ENCODE peak calls at places on chromosome 18, in seven cellular contexts. L, O, V, R, C, W and S are unnamed samples.

GRCh38 chr18:71784777-71785176 is 759.4 kb downstream of the CBLN2 start:
- DNase-seq in L (no peak), O (no peak), V (no peak), R (peak), C (no peak), W (peak), S (peak)

GRCh38 chr18:70289351-70290330 is 796 bp downstream of the SOCS6 start:
- DNase-seq in L (no peak), O (peak), V (no peak), R (no peak), C (peak), W (peak), S (no peak)

GRCh38 chr18:30915336-30915988 is 127.1 kb downstream of the DSC3 start:
- DNase-seq in L (no peak), O (no peak), V (no peak), R (no peak), C (no peak), W (no peak), S (no peak)

GRCh38 chr18:63177822-63178525 is 141.6 kb downstream of the BCL2 start:
- DNase-seq in L (no peak), O (no peak), V (no peak), R (no peak), C (no peak), W (no peak), S (no peak)

GRCh38 chr18:524496-524895 is 24.0 kb upstream of the COLEC12 start:
- DNase-seq in L (no peak), O (peak), V (no peak), R (no peak), C (peak), W (no peak), S (no peak)

GRCh38 chr18:63439334-63439733 is 17.1 kb upstream of the VPS4B start:
- DNase-seq in L (peak), O (peak), V (no peak), R (peak), C (peak), W (peak), S (peak)

GRCh38 chr18:7590800-7591560 is 23.9 kb downstream of the PTPRM start:
- DNase-seq in L (no peak), O (no peak), V (no peak), R (no peak), C (peak), W (no peak), S (no peak)

GRCh38 chr18:9596257-9596656 is 18.1 kb downstream of the PPP4R1 start:
- DNase-seq in L (no peak), O (no peak), V (no peak), R (no peak), C (no peak), W (no peak), S (no peak)

GRCh38 chr18:63218472-63218871 is 101.1 kb downstream of the BCL2 start:
- DNase-seq in L (no peak), O (no peak), V (no peak), R (no peak), C (no peak), W (no peak), S (no peak)

GRCh38 chr18:58010265-58010664 is 33.8 kb upstream of the NEDD4L start:
- DNase-seq in L (no peak), O (no peak), V (no peak), R (no peak), C (no peak), W (no peak), S (no peak)

GRCh38 chr18:1585881-1586488 is 681.3 kb downstream of the ADCYAP1 start:
- DNase-seq in L (peak), O (peak), V (no peak), R (peak), C (peak), W (no peak), S (no peak)

GRCh38 chr18:24674236-24675004 is 214.0 kb downstream of the HRH4 start:
- DNase-seq in L (no peak), O (no peak), V (no peak), R (no peak), C (no peak), W (no peak), S (no peak)

GRCh38 chr18:27778441-27778840 is 398.5 kb downstream of the CDH2 start:
- DNase-seq in L (no peak), O (no peak), V (no peak), R (no peak), C (peak), W (no peak), S (no peak)